ENCODE peak calls at places on chromosomes 16 and 17, in eight cellular contexts. One of them, this sample, is unnamed.

GRCh38 chr17:38919316-38920078 is 5.9 kb upstream of the LASP1NB start:
- DNase-seq in glutamatergic neuron: no peak
- DNase-seq in mucosa of descending colon: no peak
- DNase-seq in AG09319: no peak
- DNase-seq in neural crest cell: no peak
- DNase-seq in GM23338: no peak
- DNase-seq in HFFc6: no peak
- DNase-seq in progenitor cell of endocrine pancreas: no peak
- DNase-seq in this sample: no peak

GRCh38 chr16:324451-325334 is 27.8 kb downstream of the AXIN1 start:
- DNase-seq in glutamatergic neuron: no peak
- DNase-seq in mucosa of descending colon: peak
- DNase-seq in AG09319: no peak
- DNase-seq in neural crest cell: no peak
- DNase-seq in GM23338: peak
- DNase-seq in HFFc6: no peak
- DNase-seq in progenitor cell of endocrine pancreas: no peak
- DNase-seq in this sample: no peak

GRCh38 chr17:38636054-38636453 is 30.3 kb upstream of the SRCIN1 start:
- DNase-seq in glutamatergic neuron: no peak
- DNase-seq in mucosa of descending colon: no peak
- DNase-seq in AG09319: no peak
- DNase-seq in neural crest cell: no peak
- DNase-seq in GM23338: peak
- DNase-seq in HFFc6: no peak
- DNase-seq in progenitor cell of endocrine pancreas: no peak
- DNase-seq in this sample: no peak

GRCh38 chr17:32693135-32693897 is 183.6 kb downstream of the MYO1D start:
- DNase-seq in glutamatergic neuron: no peak
- DNase-seq in mucosa of descending colon: no peak
- DNase-seq in AG09319: no peak
- DNase-seq in neural crest cell: no peak
- DNase-seq in GM23338: no peak
- DNase-seq in HFFc6: no peak
- DNase-seq in progenitor cell of endocrine pancreas: no peak
- DNase-seq in this sample: no peak

GRCh38 chr16:51151951-51152663 is 1.0 kb upstream of the SALL1 start:
- DNase-seq in glutamatergic neuron: peak
- DNase-seq in mucosa of descending colon: peak
- DNase-seq in AG09319: peak
- DNase-seq in neural crest cell: peak
- DNase-seq in GM23338: peak
- DNase-seq in HFFc6: peak
- DNase-seq in progenitor cell of endocrine pancreas: peak
- DNase-seq in this sample: no peak

GRCh38 chr17:35254107-35254802 is 11.4 kb downstream of the SLFN5 start:
- DNase-seq in glutamatergic neuron: no peak
- DNase-seq in mucosa of descending colon: no peak
- DNase-seq in AG09319: peak
- DNase-seq in neural crest cell: no peak
- DNase-seq in GM23338: no peak
- DNase-seq in HFFc6: peak
- DNase-seq in progenitor cell of endocrine pancreas: no peak
- DNase-seq in this sample: no peak

GRCh38 chr17:80163315-80163714 is 6.5 kb upstream of the CARD14 start:
- DNase-seq in glutamatergic neuron: no peak
- DNase-seq in mucosa of descending colon: no peak
- DNase-seq in AG09319: no peak
- DNase-seq in neural crest cell: no peak
- DNase-seq in GM23338: no peak
- DNase-seq in HFFc6: no peak
- DNase-seq in progenitor cell of endocrine pancreas: no peak
- DNase-seq in this sample: no peak

GRCh38 chr16:14051110-14051729 is 19.9 kb upstream of the MRTFB start:
- DNase-seq in glutamatergic neuron: no peak
- DNase-seq in mucosa of descending colon: no peak
- DNase-seq in AG09319: no peak
- DNase-seq in neural crest cell: no peak
- DNase-seq in GM23338: no peak
- DNase-seq in HFFc6: no peak
- DNase-seq in progenitor cell of endocrine pancreas: no peak
- DNase-seq in this sample: no peak

GRCh38 chr17:74190154-74190553 is 13.3 kb upstream of the RPL38 start:
- DNase-seq in glutamatergic neuron: no peak
- DNase-seq in mucosa of descending colon: no peak
- DNase-seq in AG09319: no peak
- DNase-seq in neural crest cell: no peak
- DNase-seq in GM23338: peak
- DNase-seq in HFFc6: peak
- DNase-seq in progenitor cell of endocrine pancreas: no peak
- DNase-seq in this sample: peak

GRCh38 chr17:28524476-28525415 is 18.6 kb downstream of the FOXN1 start:
- DNase-seq in glutamatergic neuron: no peak
- DNase-seq in mucosa of descending colon: peak
- DNase-seq in AG09319: peak
- DNase-seq in neural crest cell: no peak
- DNase-seq in GM23338: no peak
- DNase-seq in HFFc6: peak
- DNase-seq in progenitor cell of endocrine pancreas: no peak
- DNase-seq in this sample: no peak

GRCh38 chr17:4856937-4857314 is 23.8 kb downstream of the MINK1 start:
- DNase-seq in glutamatergic neuron: no peak
- DNase-seq in mucosa of descending colon: no peak
- DNase-seq in AG09319: no peak
- DNase-seq in neural crest cell: no peak
- DNase-seq in GM23338: no peak
- DNase-seq in HFFc6: no peak
- DNase-seq in progenitor cell of endocrine pancreas: no peak
- DNase-seq in this sample: no peak

GRCh38 chr16:2507679-2508064 is 6.1 kb upstream of the ATP6V0C start:
- DNase-seq in glutamatergic neuron: no peak
- DNase-seq in mucosa of descending colon: peak
- DNase-seq in AG09319: no peak
- DNase-seq in neural crest cell: no peak
- DNase-seq in GM23338: no peak
- DNase-seq in HFFc6: no peak
- DNase-seq in progenitor cell of endocrine pancreas: no peak
- DNase-seq in this sample: no peak

GRCh38 chr16:621526-622105 is 9.2 kb upstream of the WFIKKN1 start:
- DNase-seq in glutamatergic neuron: no peak
- DNase-seq in mucosa of descending colon: no peak
- DNase-seq in AG09319: no peak
- DNase-seq in neural crest cell: no peak
- DNase-seq in GM23338: no peak
- DNase-seq in HFFc6: peak
- DNase-seq in progenitor cell of endocrine pancreas: no peak
- DNase-seq in this sample: no peak

GRCh38 chr17:74591503-74591902 is 580 bp downstream of the CD300LD start:
- DNase-seq in glutamatergic neuron: no peak
- DNase-seq in mucosa of descending colon: no peak
- DNase-seq in AG09319: no peak
- DNase-seq in neural crest cell: no peak
- DNase-seq in GM23338: no peak
- DNase-seq in HFFc6: no peak
- DNase-seq in progenitor cell of endocrine pancreas: no peak
- DNase-seq in this sample: no peak

GRCh38 chr16:89117975-89118289 is 24.3 kb downstream of the ACSF3 start:
- DNase-seq in glutamatergic neuron: peak
- DNase-seq in mucosa of descending colon: no peak
- DNase-seq in AG09319: no peak
- DNase-seq in neural crest cell: no peak
- DNase-seq in GM23338: no peak
- DNase-seq in HFFc6: no peak
- DNase-seq in progenitor cell of endocrine pancreas: no peak
- DNase-seq in this sample: no peak

GRCh38 chr17:50238594-50239287 is 35.5 kb upstream of the TMEM92 start:
- DNase-seq in glutamatergic neuron: no peak
- DNase-seq in mucosa of descending colon: no peak
- DNase-seq in AG09319: no peak
- DNase-seq in neural crest cell: no peak
- DNase-seq in GM23338: no peak
- DNase-seq in HFFc6: peak
- DNase-seq in progenitor cell of endocrine pancreas: no peak
- DNase-seq in this sample: no peak

GRCh38 chr16:84013787-84014569 is 28.6 kb downstream of the SLC38A8 start:
- DNase-seq in glutamatergic neuron: peak
- DNase-seq in mucosa of descending colon: peak
- DNase-seq in AG09319: no peak
- DNase-seq in neural crest cell: peak
- DNase-seq in GM23338: peak
- DNase-seq in HFFc6: peak
- DNase-seq in progenitor cell of endocrine pancreas: peak
- DNase-seq in this sample: no peak

GRCh38 chr16:83530293-83530692 is 277.5 kb upstream of the HSBP1 start:
- DNase-seq in glutamatergic neuron: no peak
- DNase-seq in mucosa of descending colon: no peak
- DNase-seq in AG09319: peak
- DNase-seq in neural crest cell: no peak
- DNase-seq in GM23338: no peak
- DNase-seq in HFFc6: peak
- DNase-seq in progenitor cell of endocrine pancreas: no peak
- DNase-seq in this sample: no peak

GRCh38 chr16:82192665-82193064 is 22.6 kb upstream of the MPHOSPH6 start:
- DNase-seq in glutamatergic neuron: no peak
- DNase-seq in mucosa of descending colon: no peak
- DNase-seq in AG09319: no peak
- DNase-seq in neural crest cell: no peak
- DNase-seq in GM23338: no peak
- DNase-seq in HFFc6: peak
- DNase-seq in progenitor cell of endocrine pancreas: no peak
- DNase-seq in this sample: no peak

GRCh38 chr17:51319186-51319585 is 58.8 kb downstream of the UTP18 start:
- DNase-seq in glutamatergic neuron: no peak
- DNase-seq in mucosa of descending colon: no peak
- DNase-seq in AG09319: no peak
- DNase-seq in neural crest cell: no peak
- DNase-seq in GM23338: no peak
- DNase-seq in HFFc6: no peak
- DNase-seq in progenitor cell of endocrine pancreas: no peak
- DNase-seq in this sample: no peak

GRCh38 chr17:51325471-51325870 is 65.1 kb downstream of the UTP18 start:
- DNase-seq in glutamatergic neuron: no peak
- DNase-seq in mucosa of descending colon: no peak
- DNase-seq in AG09319: no peak
- DNase-seq in neural crest cell: no peak
- DNase-seq in GM23338: no peak
- DNase-seq in HFFc6: no peak
- DNase-seq in progenitor cell of endocrine pancreas: no peak
- DNase-seq in this sample: no peak

GRCh38 chr17:51322390-51323029 is 62.2 kb downstream of the UTP18 start:
- DNase-seq in glutamatergic neuron: no peak
- DNase-seq in mucosa of descending colon: no peak
- DNase-seq in AG09319: no peak
- DNase-seq in neural crest cell: no peak
- DNase-seq in GM23338: peak
- DNase-seq in HFFc6: peak
- DNase-seq in progenitor cell of endocrine pancreas: no peak
- DNase-seq in this sample: no peak
- TF ChIP-seq CTCF in glutamatergic neuron: peak
- TF ChIP-seq CTCF in mucosa of descending colon: no peak
- TF ChIP-seq CTCF in AG09319: peak
- TF ChIP-seq CTCF in neural crest cell: peak
- TF ChIP-seq CTCF in GM23338: peak
- TF ChIP-seq CTCF in HFFc6: peak
- TF ChIP-seq CTCF in progenitor cell of endocrine pancreas: peak
- TF ChIP-seq CTCF in this sample: peak

DNA sequence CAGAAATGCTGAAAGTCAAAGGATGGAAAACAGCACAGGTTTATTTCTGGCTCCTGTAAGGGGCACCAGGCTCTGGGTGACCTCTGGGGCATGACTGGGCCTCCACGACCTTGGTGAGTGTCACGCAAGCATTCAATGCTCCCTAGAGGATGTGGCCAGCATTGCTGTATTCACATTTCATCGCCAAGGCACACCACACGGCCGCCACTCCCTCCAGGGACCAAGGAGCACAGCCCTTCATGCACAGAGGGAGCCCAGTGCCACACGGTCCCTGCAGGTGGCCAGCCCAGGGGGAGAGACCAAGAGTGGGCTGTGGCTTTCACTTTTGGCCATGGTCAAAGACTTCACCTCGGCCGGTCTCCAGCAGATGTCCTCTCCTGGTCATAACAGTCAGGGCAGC is 137.4 kb upstream of the TNRC6C start:
- DNase-seq in glutamatergic neuron: no peak
- DNase-seq in mucosa of descending colon: no peak
- DNase-seq in AG09319: no peak
- DNase-seq in neural crest cell: no peak
- DNase-seq in GM23338: peak
- DNase-seq in HFFc6: no peak
- DNase-seq in progenitor cell of endocrine pancreas: no peak
- DNase-seq in this sample: no peak
- TF ChIP-seq CTCF in glutamatergic neuron: peak
- TF ChIP-seq CTCF in mucosa of descending colon: no peak
- TF ChIP-seq CTCF in AG09319: no peak
- TF ChIP-seq CTCF in neural crest cell: no peak
- TF ChIP-seq CTCF in GM23338: peak
- TF ChIP-seq CTCF in HFFc6: peak
- TF ChIP-seq CTCF in progenitor cell of endocrine pancreas: peak
- TF ChIP-seq CTCF in this sample: no peak

GRCh38 chr16:48561960-48562393 is 48.0 kb downstream of the N4BP1 start:
- DNase-seq in glutamatergic neuron: no peak
- DNase-seq in mucosa of descending colon: no peak
- DNase-seq in AG09319: no peak
- DNase-seq in neural crest cell: no peak
- DNase-seq in GM23338: no peak
- DNase-seq in HFFc6: peak
- DNase-seq in progenitor cell of endocrine pancreas: no peak
- DNase-seq in this sample: no peak

GRCh38 chr16:48558269-48558915 is 51.6 kb downstream of the N4BP1 start:
- DNase-seq in glutamatergic neuron: no peak
- DNase-seq in mucosa of descending colon: no peak
- DNase-seq in AG09319: no peak
- DNase-seq in neural crest cell: no peak
- DNase-seq in GM23338: no peak
- DNase-seq in HFFc6: peak
- DNase-seq in progenitor cell of endocrine pancreas: no peak
- DNase-seq in this sample: no peak

GRCh38 chr16:48559462-48560211 is 50.3 kb downstream of the N4BP1 start:
- DNase-seq in glutamatergic neuron: no peak
- DNase-seq in mucosa of descending colon: no peak
- DNase-seq in AG09319: no peak
- DNase-seq in neural crest cell: no peak
- DNase-seq in GM23338: peak
- DNase-seq in HFFc6: no peak
- DNase-seq in progenitor cell of endocrine pancreas: no peak
- DNase-seq in this sample: no peak

GRCh38 chr16:48562475-48562874 is 47.5 kb downstream of the N4BP1 start:
- DNase-seq in glutamatergic neuron: no peak
- DNase-seq in mucosa of descending colon: no peak
- DNase-seq in AG09319: no peak
- DNase-seq in neural crest cell: no peak
- DNase-seq in GM23338: no peak
- DNase-seq in HFFc6: no peak
- DNase-seq in progenitor cell of endocrine pancreas: no peak
- DNase-seq in this sample: no peak

GRCh38 chr16:48560692-48561091 is 49.3 kb downstream of the N4BP1 start:
- DNase-seq in glutamatergic neuron: no peak
- DNase-seq in mucosa of descending colon: no peak
- DNase-seq in AG09319: no peak
- DNase-seq in neural crest cell: no peak
- DNase-seq in GM23338: no peak
- DNase-seq in HFFc6: no peak
- DNase-seq in progenitor cell of endocrine pancreas: no peak
- DNase-seq in this sample: no peak
- TF ChIP-seq CTCF in glutamatergic neuron: no peak
- TF ChIP-seq CTCF in mucosa of descending colon: no peak
- TF ChIP-seq CTCF in AG09319: no peak
- TF ChIP-seq CTCF in neural crest cell: no peak
- TF ChIP-seq CTCF in GM23338: no peak
- TF ChIP-seq CTCF in HFFc6: no peak
- TF ChIP-seq CTCF in progenitor cell of endocrine pancreas: no peak
- TF ChIP-seq CTCF in this sample: no peak

GRCh38 chr17:81322271-81323082 is 27.4 kb upstream of the SLC38A10 start:
- DNase-seq in glutamatergic neuron: no peak
- DNase-seq in mucosa of descending colon: peak
- DNase-seq in AG09319: no peak
- DNase-seq in neural crest cell: no peak
- DNase-seq in GM23338: peak
- DNase-seq in HFFc6: no peak
- DNase-seq in progenitor cell of endocrine pancreas: no peak
- DNase-seq in this sample: peak
- TF ChIP-seq CTCF in glutamatergic neuron: no peak
- TF ChIP-seq CTCF in mucosa of descending colon: no peak
- TF ChIP-seq CTCF in AG09319: peak
- TF ChIP-seq CTCF in neural crest cell: no peak
- TF ChIP-seq CTCF in GM23338: peak
- TF ChIP-seq CTCF in HFFc6: peak
- TF ChIP-seq CTCF in progenitor cell of endocrine pancreas: no peak
- TF ChIP-seq CTCF in this sample: peak